ENCODE peak calls at places on chromosome 17, in five cellular contexts. One of them, this sample, is unnamed.

GRCh38 chr17:63998721-63999679 is 849 bp downstream of the PRR29 start:
- DNase-seq in bronchial epithelial cell: no peak
- DNase-seq in AG09309: no peak
- DNase-seq in CD8-positive, alpha-beta T cell: no peak
- DNase-seq in astrocyte: no peak
- DNase-seq in this sample: no peak

GRCh38 chr17:48555183-48555615 is 10.3 kb upstream of the HOXB2 start:
- DNase-seq in astrocyte: peak
- DNase-seq in CD8-positive, alpha-beta T cell: no peak
- DNase-seq in bronchial epithelial cell: no peak
- DNase-seq in AG09309: peak
- DNase-seq in this sample: no peak

GRCh38 chr17:16462070-16462864 is 29.7 kb downstream of the LRRC75A start:
- DNase-seq in CD8-positive, alpha-beta T cell: no peak
- DNase-seq in bronchial epithelial cell: no peak
- DNase-seq in astrocyte: no peak
- DNase-seq in AG09309: no peak
- DNase-seq in this sample: no peak

GRCh38 chr17:76641501-76641900 is 2.1 kb downstream of the ST6GALNAC1 start:
- DNase-seq in CD8-positive, alpha-beta T cell: no peak
- DNase-seq in bronchial epithelial cell: peak
- DNase-seq in AG09309: no peak
- DNase-seq in astrocyte: no peak
- DNase-seq in this sample: no peak

GRCh38 chr17:64226132-64226531 is 36.9 kb downstream of the TEX2 start:
- DNase-seq in AG09309: no peak
- DNase-seq in bronchial epithelial cell: no peak
- DNase-seq in CD8-positive, alpha-beta T cell: no peak
- DNase-seq in astrocyte: no peak
- DNase-seq in this sample: no peak

GRCh38 chr17:75511610-75512575 is 3.4 kb downstream of the CASKIN2 start:
- DNase-seq in AG09309: no peak
- DNase-seq in CD8-positive, alpha-beta T cell: no peak
- DNase-seq in astrocyte: no peak
- DNase-seq in bronchial epithelial cell: no peak
- DNase-seq in this sample: no peak

GRCh38 chr17:51848451-51848850 is 310.1 kb downstream of the CA10 start:
- DNase-seq in AG09309: no peak
- DNase-seq in astrocyte: no peak
- DNase-seq in CD8-positive, alpha-beta T cell: no peak
- DNase-seq in bronchial epithelial cell: peak
- DNase-seq in this sample: no peak

GRCh38 chr17:78205124-78205775 is 8.8 kb upstream of the BIRC5 start:
- DNase-seq in bronchial epithelial cell: no peak
- DNase-seq in AG09309: no peak
- DNase-seq in CD8-positive, alpha-beta T cell: no peak
- DNase-seq in astrocyte: no peak
- DNase-seq in this sample: no peak

GRCh38 chr17:82849076-82849945 is 9.5 kb upstream of the ZNF750 start:
- DNase-seq in CD8-positive, alpha-beta T cell: no peak
- DNase-seq in bronchial epithelial cell: no peak
- DNase-seq in AG09309: no peak
- DNase-seq in astrocyte: no peak
- DNase-seq in this sample: no peak

GRCh38 chr17:40062347-40063033 is at the start of gene THRA:
- DNase-seq in CD8-positive, alpha-beta T cell: peak
- DNase-seq in astrocyte: no peak
- DNase-seq in AG09309: no peak
- DNase-seq in bronchial epithelial cell: no peak
- DNase-seq in this sample: peak
- TF ChIP-seq CTCF in CD8-positive, alpha-beta T cell: no peak
- TF ChIP-seq CTCF in astrocyte: no peak
- TF ChIP-seq CTCF in AG09309: peak
- TF ChIP-seq CTCF in bronchial epithelial cell: peak
- TF ChIP-seq CTCF in this sample: no peak

GRCh38 chr17:46942441-46943217 is 19.7 kb downstream of the GOSR2 start:
- DNase-seq in bronchial epithelial cell: peak
- DNase-seq in AG09309: no peak
- DNase-seq in CD8-positive, alpha-beta T cell: peak
- DNase-seq in astrocyte: peak
- DNase-seq in this sample: peak
- TF ChIP-seq CTCF in bronchial epithelial cell: peak
- TF ChIP-seq CTCF in AG09309: peak
- TF ChIP-seq CTCF in CD8-positive, alpha-beta T cell: peak
- TF ChIP-seq CTCF in astrocyte: peak
- TF ChIP-seq CTCF in this sample: peak

GRCh38 chr17:81527591-81528383 is at the start of gene FSCN2:
- DNase-seq in bronchial epithelial cell: no peak
- DNase-seq in AG09309: no peak
- DNase-seq in astrocyte: no peak
- DNase-seq in CD8-positive, alpha-beta T cell: no peak
- DNase-seq in this sample: no peak
- TF ChIP-seq CTCF in bronchial epithelial cell: no peak
- TF ChIP-seq CTCF in AG09309: peak
- TF ChIP-seq CTCF in astrocyte: no peak
- TF ChIP-seq CTCF in CD8-positive, alpha-beta T cell: no peak
- TF ChIP-seq CTCF in this sample: no peak

DNA sequence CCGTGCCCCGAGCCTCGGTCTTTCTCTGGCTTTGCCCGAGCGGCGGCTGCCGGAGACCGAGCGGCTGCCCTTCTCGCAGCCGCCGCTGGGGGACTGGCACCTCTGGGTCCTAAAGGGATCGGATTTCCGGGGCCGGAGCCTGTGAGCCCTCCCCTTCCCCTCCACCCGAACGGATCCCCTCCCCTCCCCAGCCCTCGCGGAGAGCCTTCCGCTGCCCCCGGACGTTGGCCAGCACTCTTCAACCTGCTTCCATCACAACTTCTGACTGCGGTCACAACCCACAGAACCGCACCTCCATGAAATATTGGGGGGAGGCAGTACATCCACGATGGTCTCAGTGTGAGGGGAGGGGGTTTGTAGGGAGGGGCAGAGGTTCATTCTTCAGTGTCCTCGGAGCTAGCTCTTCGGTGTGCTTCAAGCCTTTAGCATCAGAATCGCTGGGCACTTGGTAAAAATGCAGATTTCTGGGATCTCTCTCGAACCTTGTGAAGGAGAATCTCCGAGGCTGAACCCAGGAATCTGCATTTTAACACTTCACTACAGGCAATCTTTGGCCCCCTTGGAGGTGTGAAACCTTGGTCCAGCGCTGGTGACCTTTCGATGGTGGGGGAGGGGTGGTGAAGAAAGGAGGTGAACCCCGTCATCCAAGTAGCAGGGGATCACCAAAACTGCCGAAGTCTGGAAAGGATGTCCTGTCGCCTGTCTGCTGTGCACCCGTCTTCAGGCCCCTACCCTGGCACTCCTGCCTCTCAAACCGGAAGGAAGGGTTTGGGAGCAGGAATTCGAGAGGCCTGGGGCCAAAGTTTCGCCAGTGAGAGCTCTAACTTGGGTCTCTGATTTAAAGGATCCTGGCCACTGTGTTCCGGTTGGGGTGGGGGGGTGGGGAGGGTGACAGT is 812 bp upstream of the PPP1R9B start:
- DNase-seq in astrocyte: peak
- DNase-seq in CD8-positive, alpha-beta T cell: peak
- DNase-seq in bronchial epithelial cell: peak
- DNase-seq in AG09309: peak
- DNase-seq in this sample: peak
- TF ChIP-seq CTCF in astrocyte: peak
- TF ChIP-seq CTCF in CD8-positive, alpha-beta T cell: peak
- TF ChIP-seq CTCF in bronchial epithelial cell: peak
- TF ChIP-seq CTCF in AG09309: peak
- TF ChIP-seq CTCF in this sample: peak

DNA sequence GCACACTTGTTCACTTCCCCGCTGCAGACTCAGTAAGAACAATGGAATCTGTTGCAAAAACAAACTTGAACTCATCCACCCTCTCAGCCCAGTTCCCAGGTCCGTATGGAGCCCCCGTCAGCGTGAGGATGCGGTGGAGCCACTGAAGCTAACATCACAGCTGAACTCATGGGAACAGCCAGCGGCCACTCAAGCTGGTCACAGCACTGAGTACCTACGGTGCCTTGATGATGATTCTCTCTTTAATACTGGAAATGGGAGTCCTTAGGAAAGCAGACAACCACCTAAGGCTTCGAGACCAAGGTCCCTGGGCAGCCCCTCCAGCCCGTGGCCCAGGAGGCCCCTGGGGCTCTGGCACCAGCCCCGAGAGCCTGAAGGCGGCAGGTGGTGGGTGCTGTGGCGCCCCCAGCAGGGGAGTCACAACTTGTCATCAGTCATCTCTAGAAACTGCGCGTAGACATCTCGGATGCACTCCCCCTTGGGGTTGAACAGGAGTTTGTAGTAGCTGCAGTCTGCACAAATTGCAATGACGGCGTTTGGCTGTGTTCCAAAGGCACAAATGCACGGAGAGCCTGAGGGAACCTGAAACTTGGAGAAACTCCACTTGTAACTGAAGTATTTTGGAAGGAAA is 31.0 kb upstream of the RHOT1 start:
- DNase-seq in astrocyte: peak
- DNase-seq in bronchial epithelial cell: peak
- DNase-seq in AG09309: no peak
- DNase-seq in CD8-positive, alpha-beta T cell: no peak
- DNase-seq in this sample: no peak
- TF ChIP-seq CTCF in astrocyte: peak
- TF ChIP-seq CTCF in bronchial epithelial cell: peak
- TF ChIP-seq CTCF in AG09309: peak
- TF ChIP-seq CTCF in CD8-positive, alpha-beta T cell: peak
- TF ChIP-seq CTCF in this sample: peak

DNA sequence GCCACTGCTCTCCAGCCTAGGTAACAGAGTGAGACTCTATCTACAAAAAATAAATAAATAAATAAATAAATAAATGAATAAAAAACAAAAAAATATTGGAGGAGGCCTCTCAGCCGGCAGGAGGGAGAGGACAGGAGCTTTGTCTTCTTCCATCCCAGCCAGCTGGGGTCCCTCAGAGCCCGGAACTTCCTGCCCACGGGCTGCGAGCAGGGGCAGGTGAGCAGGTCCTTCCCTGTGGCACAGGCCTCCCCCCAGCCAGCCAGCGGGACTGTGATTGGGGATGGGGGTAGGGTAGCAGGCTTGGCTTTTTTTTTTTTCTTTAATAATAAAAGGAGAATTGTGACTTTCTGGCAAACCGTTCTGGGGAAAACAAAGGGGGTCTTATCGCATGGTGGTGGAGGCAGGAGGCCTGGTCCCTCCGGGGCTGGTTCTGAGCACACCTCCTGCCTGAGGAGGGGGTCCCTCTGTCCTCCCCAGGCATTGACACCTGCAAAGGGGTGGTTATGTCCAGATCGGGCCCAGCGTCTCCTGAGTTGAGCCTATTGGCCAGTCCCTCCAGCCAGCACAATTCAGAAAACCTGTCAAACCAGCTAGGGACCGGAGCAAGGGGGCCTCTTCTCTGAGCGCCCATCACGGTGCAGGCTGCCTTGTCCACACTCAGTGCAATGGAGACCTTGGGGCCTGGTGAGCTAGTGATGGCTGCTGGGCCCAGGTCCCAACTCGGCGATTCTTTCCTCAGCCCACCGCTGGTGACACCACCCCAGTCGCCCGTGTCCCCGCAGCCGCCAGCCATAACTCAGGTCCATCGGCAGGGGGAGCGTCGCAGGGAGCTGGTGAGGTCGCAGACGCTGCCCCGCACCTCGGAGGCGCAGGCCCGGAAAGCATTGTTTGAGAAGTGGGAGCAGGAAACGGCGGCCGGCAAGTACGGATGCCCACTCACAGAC is 10.3 kb downstream of the SMTNL2 start:
- DNase-seq in CD8-positive, alpha-beta T cell: peak
- DNase-seq in astrocyte: no peak
- DNase-seq in bronchial epithelial cell: no peak
- DNase-seq in AG09309: no peak
- DNase-seq in this sample: peak
- TF ChIP-seq CTCF in CD8-positive, alpha-beta T cell: peak
- TF ChIP-seq CTCF in astrocyte: no peak
- TF ChIP-seq CTCF in bronchial epithelial cell: peak
- TF ChIP-seq CTCF in AG09309: no peak
- TF ChIP-seq CTCF in this sample: peak

DNA sequence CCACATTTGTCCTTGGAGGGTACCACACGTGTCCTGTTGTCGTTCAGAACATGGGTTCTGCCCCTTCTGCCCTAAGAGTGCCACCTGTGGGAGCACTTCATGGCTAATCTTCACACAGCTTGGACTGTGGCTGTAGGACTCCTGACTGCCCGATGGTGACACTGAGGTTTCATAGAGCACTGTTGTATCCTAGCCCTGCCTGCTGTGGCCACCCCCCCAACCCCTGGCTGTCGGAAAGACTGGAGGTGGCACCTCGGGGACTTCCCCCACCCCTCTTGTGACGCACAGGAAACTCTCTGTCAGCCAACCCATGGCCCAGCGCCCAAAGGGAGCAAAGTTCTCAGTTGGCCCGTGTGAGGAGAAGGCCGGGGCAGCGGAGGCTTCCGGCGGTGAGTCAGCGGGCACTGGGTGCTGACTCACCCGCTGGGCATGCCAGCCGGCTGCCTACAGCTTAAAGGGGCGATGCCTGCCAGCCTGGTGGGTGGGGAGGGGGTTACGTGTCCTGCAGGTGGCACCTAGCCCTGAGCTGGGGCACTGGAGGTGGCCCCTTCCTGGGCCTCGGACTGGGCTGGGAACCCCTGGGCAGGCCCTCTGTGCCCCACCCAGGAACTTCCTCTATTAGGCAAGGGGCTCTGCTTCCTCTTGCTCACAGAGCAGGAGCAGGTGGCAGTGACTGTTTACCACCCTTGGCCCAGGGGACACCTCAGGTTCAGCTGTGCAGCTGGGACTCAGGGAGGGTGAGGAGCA is 3.4 kb downstream of the MAP2K3 start:
- DNase-seq in AG09309: peak
- DNase-seq in bronchial epithelial cell: peak
- DNase-seq in astrocyte: peak
- DNase-seq in CD8-positive, alpha-beta T cell: peak
- DNase-seq in this sample: no peak
- TF ChIP-seq CTCF in AG09309: no peak
- TF ChIP-seq CTCF in bronchial epithelial cell: no peak
- TF ChIP-seq CTCF in astrocyte: no peak
- TF ChIP-seq CTCF in CD8-positive, alpha-beta T cell: no peak
- TF ChIP-seq CTCF in this sample: no peak

GRCh38 chr17:66538776-66539175 is 236.4 kb downstream of the PRKCA start:
- DNase-seq in AG09309: no peak
- DNase-seq in astrocyte: no peak
- DNase-seq in bronchial epithelial cell: no peak
- DNase-seq in CD8-positive, alpha-beta T cell: no peak
- DNase-seq in this sample: no peak

GRCh38 chr17:66537518-66537917 is 235.1 kb downstream of the PRKCA start:
- DNase-seq in bronchial epithelial cell: no peak
- DNase-seq in CD8-positive, alpha-beta T cell: no peak
- DNase-seq in astrocyte: no peak
- DNase-seq in AG09309: no peak
- DNase-seq in this sample: no peak

GRCh38 chr17:66541461-66542182 is 239.2 kb downstream of the PRKCA start:
- DNase-seq in AG09309: peak
- DNase-seq in bronchial epithelial cell: no peak
- DNase-seq in astrocyte: peak
- DNase-seq in CD8-positive, alpha-beta T cell: no peak
- DNase-seq in this sample: no peak

GRCh38 chr17:66542183-66542966 is 240.0 kb downstream of the PRKCA start:
- DNase-seq in AG09309: peak
- DNase-seq in bronchial epithelial cell: no peak
- DNase-seq in astrocyte: peak
- DNase-seq in CD8-positive, alpha-beta T cell: no peak
- DNase-seq in this sample: no peak

GRCh38 chr17:66540131-66540781 is 237.8 kb downstream of the PRKCA start:
- DNase-seq in astrocyte: peak
- DNase-seq in AG09309: no peak
- DNase-seq in bronchial epithelial cell: no peak
- DNase-seq in CD8-positive, alpha-beta T cell: no peak
- DNase-seq in this sample: peak
- TF ChIP-seq CTCF in astrocyte: no peak
- TF ChIP-seq CTCF in AG09309: no peak
- TF ChIP-seq CTCF in bronchial epithelial cell: no peak
- TF ChIP-seq CTCF in CD8-positive, alpha-beta T cell: no peak
- TF ChIP-seq CTCF in this sample: no peak

GRCh38 chr17:28426081-28426519 is 20.1 kb upstream of the SLC46A1 start:
- DNase-seq in CD8-positive, alpha-beta T cell: no peak
- DNase-seq in astrocyte: no peak
- DNase-seq in bronchial epithelial cell: no peak
- DNase-seq in AG09309: no peak
- DNase-seq in this sample: peak
- TF ChIP-seq CTCF in CD8-positive, alpha-beta T cell: no peak
- TF ChIP-seq CTCF in astrocyte: peak
- TF ChIP-seq CTCF in bronchial epithelial cell: peak
- TF ChIP-seq CTCF in AG09309: peak
- TF ChIP-seq CTCF in this sample: peak

This sample was measured in neural crest cell.